ENCODE peak calls at places on chromosomes 2 and 18, in seven cellular contexts. W is sigmoid colon; H is KG1; G is KBM-7; Q is nucleus accumbens; I is stimulated activated naive CD4-positive, alpha-beta T cell; T is lung. C is an unnamed sample.

GRCh38 chr2:84897773-84898172 is 7.7 kb upstream of the TMSB10 start:
- DNase-seq in W (no peak), H (no peak), G (no peak), Q (no peak), I (no peak), T (no peak), C (no peak)

GRCh38 chr2:226185613-226186211 is 613.9 kb downstream of the IRS1 start:
- DNase-seq in W (no peak), H (no peak), G (no peak), Q (no peak), I (no peak), T (no peak), C (no peak)

GRCh38 chr2:1974391-1974790 is 230.1 kb upstream of the PXDN start:
- DNase-seq in W (peak), H (no peak), G (no peak), Q (no peak), I (no peak), T (no peak), C (no peak)

GRCh38 chr2:178075006-178075326 is 2.4 kb upstream of the PDE11A start:
- DNase-seq in W (no peak), H (no peak), G (no peak), Q (no peak), I (no peak), T (no peak), C (no peak)

GRCh38 chr2:12787891-12788783 is 71.4 kb downstream of the TRIB2 start:
- DNase-seq in W (no peak), H (no peak), G (no peak), Q (no peak), I (no peak), T (no peak), C (peak)

GRCh38 chr2:13141315-13141714 is 424.6 kb downstream of the TRIB2 start:
- DNase-seq in W (no peak), H (no peak), G (no peak), Q (no peak), I (no peak), T (no peak), C (no peak)

GRCh38 chr2:62826953-62827675 is 121.6 kb downstream of the EHBP1 start:
- DNase-seq in W (no peak), H (no peak), G (no peak), Q (no peak), I (no peak), T (no peak), C (no peak)

GRCh38 chr2:28273751-28274150 is 118.9 kb upstream of the FOSL2 start:
- DNase-seq in W (no peak), H (no peak), G (peak), Q (no peak), I (no peak), T (no peak), C (no peak)

GRCh38 chr2:129905664-129906081 is 73.8 kb upstream of the RAB6C start:
- DNase-seq in W (no peak), H (no peak), G (no peak), Q (no peak), I (no peak), T (no peak), C (no peak)

GRCh38 chr2:2021995-2022394 is 277.7 kb upstream of the PXDN start:
- DNase-seq in W (no peak), H (no peak), G (no peak), Q (no peak), I (no peak), T (no peak), C (no peak)

GRCh38 chr2:119753041-119753929 is 6.4 kb upstream of the PTPN4 start:
- DNase-seq in W (no peak), H (peak), G (peak), Q (no peak), I (peak), T (no peak), C (peak)

GRCh38 chr2:38622210-38622609 is 19.5 kb upstream of the HNRNPLL start:
- DNase-seq in W (no peak), H (peak), G (peak), Q (no peak), I (no peak), T (no peak), C (no peak)

GRCh38 chr2:113123731-113124130 is 3.7 kb upstream of the IL1RN start:
- DNase-seq in W (no peak), H (peak), G (no peak), Q (no peak), I (no peak), T (no peak), C (no peak)

GRCh38 chr2:233250568-233250967 is 905 bp upstream of the ATG16L1 start:
- DNase-seq in W (no peak), H (no peak), G (no peak), Q (no peak), I (no peak), T (no peak), C (no peak)

GRCh38 chr18:75344161-75344560 is 83.3 kb downstream of the SMIM21 start:
- DNase-seq in W (no peak), H (no peak), G (no peak), Q (no peak), I (no peak), T (no peak), C (no peak)

GRCh38 chr18:7941533-7941932 is 374.4 kb downstream of the PTPRM start:
- DNase-seq in W (no peak), H (no peak), G (no peak), Q (no peak), I (no peak), T (peak), C (peak)

GRCh38 chr2:16687222-16687621 is 21.6 kb upstream of the CYRIA start:
- DNase-seq in W (no peak), H (no peak), G (no peak), Q (no peak), I (no peak), T (no peak), C (no peak)

GRCh38 chr2:24304098-24304497 is 56.2 kb downstream of the ITSN2 start:
- DNase-seq in W (peak), H (no peak), G (peak), Q (no peak), I (no peak), T (peak), C (peak)

GRCh38 chr2:160036736-160037135 is 25.7 kb downstream of the PLA2R1 start:
- DNase-seq in W (no peak), H (no peak), G (no peak), Q (no peak), I (no peak), T (no peak), C (no peak)

GRCh38 chr2:72851333-72851732 is 25.5 kb upstream of the EXOC6B start:
- DNase-seq in W (no peak), H (no peak), G (no peak), Q (no peak), I (no peak), T (no peak), C (no peak)

GRCh38 chr18:75173125-75173432 is 35.9 kb downstream of the PTGR3 start:
- DNase-seq in W (no peak), H (no peak), G (peak), Q (no peak), I (no peak), T (no peak), C (no peak)

GRCh38 chr2:45074713-45075112 is 65.5 kb upstream of the SIX2 start:
- DNase-seq in W (no peak), H (no peak), G (no peak), Q (no peak), I (no peak), T (no peak), C (no peak)

GRCh38 chr18:9868857-9869712 is 16.7 kb upstream of the TXNDC2 start:
- DNase-seq in W (no peak), H (no peak), G (no peak), Q (no peak), I (no peak), T (no peak), C (no peak)

GRCh38 chr2:207394812-207395534 is 134.8 kb upstream of the CREB1 start:
- DNase-seq in W (no peak), H (no peak), G (no peak), Q (no peak), I (no peak), T (no peak), C (peak)

GRCh38 chr2:120244656-120245519 is 7.8 kb upstream of the RALB start:
- DNase-seq in W (no peak), H (no peak), G (no peak), Q (no peak), I (no peak), T (no peak), C (no peak)

GRCh38 chr2:145277922-145278321 is 758.0 kb upstream of the ZEB2 start:
- DNase-seq in W (no peak), H (no peak), G (no peak), Q (no peak), I (no peak), T (no peak), C (no peak)

GRCh38 chr2:116706381-116706780 is 1108.1 kb upstream of the DDX18 start:
- DNase-seq in W (no peak), H (no peak), G (no peak), Q (no peak), I (no peak), T (no peak), C (peak)

GRCh38 chr2:149819356-149819957 is 231.9 kb upstream of the MMADHC start:
- DNase-seq in W (no peak), H (no peak), G (no peak), Q (no peak), I (no peak), T (no peak), C (no peak)

GRCh38 chr2:159758239-159758638 is 39.8 kb downstream of the CD302 start:
- DNase-seq in W (no peak), H (no peak), G (no peak), Q (no peak), I (no peak), T (no peak), C (no peak)

GRCh38 chr2:55163258-55163657 is 68.8 kb downstream of the CLHC1 start:
- DNase-seq in W (no peak), H (no peak), G (no peak), Q (no peak), I (no peak), T (no peak), C (peak)

GRCh38 chr18:79384834-79385233 is 10.9 kb upstream of the NFATC1 start:
- DNase-seq in W (no peak), H (no peak), G (no peak), Q (no peak), I (no peak), T (no peak), C (no peak)

GRCh38 chr2:72755647-72756423 is 70.0 kb downstream of the EXOC6B start:
- DNase-seq in W (no peak), H (no peak), G (no peak), Q (no peak), I (no peak), T (no peak), C (peak)

GRCh38 chr2:48900321-48901014 is 144.9 kb upstream of the LHCGR start:
- DNase-seq in W (no peak), H (no peak), G (no peak), Q (peak), I (no peak), T (no peak), C (no peak)

GRCh38 chr2:166613226-166613625 is 119.2 kb upstream of the SCN7A start:
- DNase-seq in W (no peak), H (no peak), G (no peak), Q (no peak), I (no peak), T (no peak), C (no peak)

GRCh38 chr2:218285604-218286003 is 6.7 kb downstream of the TMBIM1 start:
- DNase-seq in W (peak), H (no peak), G (no peak), Q (peak), I (no peak), T (peak), C (no peak)

GRCh38 chr18:21167641-21168372 is 56.2 kb upstream of the ROCK1 start:
- DNase-seq in W (no peak), H (no peak), G (no peak), Q (no peak), I (no peak), T (peak), C (no peak)

GRCh38 chr2:85799215-85799956 is 45.6 kb downstream of the ATOH8 start:
- DNase-seq in W (peak), H (no peak), G (no peak), Q (no peak), I (no peak), T (no peak), C (no peak)

GRCh38 chr18:56748698-56749268 is 97.6 kb downstream of the WDR7 start:
- DNase-seq in W (no peak), H (peak), G (peak), Q (no peak), I (no peak), T (no peak), C (peak)

GRCh38 chr2:69225933-69226332 is 161.1 kb downstream of the GFPT1 start:
- DNase-seq in W (no peak), H (no peak), G (no peak), Q (no peak), I (no peak), T (no peak), C (no peak)

C was measured in endothelial cell of umbilical vein.